ENCODE peak calls at places on chromosomes 7 and 10, in four cellular contexts. One of them, this sample, is unnamed.
A peak's percentile ranks its signal among the peaks of the same experiment; 100 is the strongest.

GRCh38 chr10:50740351-50740688 is 584 bp downstream of the ASAH2B start:
- DNase-seq in HT-29: no peak
- DNase-seq in NCI-H1930: no peak
- DNase-seq in foreskin fibroblast: peak; percentile 69
- DNase-seq in this sample: peak; percentile 66

GRCh38 chr10:112517381-112517976 is 70.5 kb downstream of the VTI1A start:
- DNase-seq in HT-29: peak; percentile 72
- DNase-seq in NCI-H1930: no peak
- DNase-seq in foreskin fibroblast: no peak
- DNase-seq in this sample: no peak

GRCh38 chr7:117686311-117686935 is 186.8 kb downstream of the CTTNBP2 start:
- DNase-seq in HT-29: no peak
- DNase-seq in NCI-H1930: no peak
- DNase-seq in foreskin fibroblast: no peak
- DNase-seq in this sample: no peak

GRCh38 chr7:46297515-46297914 is 376.4 kb upstream of the IGFBP3 start:
- DNase-seq in HT-29: no peak
- DNase-seq in NCI-H1930: no peak
- DNase-seq in foreskin fibroblast: no peak
- DNase-seq in this sample: no peak

GRCh38 chr7:103388469-103389140 is 41.2 kb downstream of the PSMC2 start:
- DNase-seq in HT-29: no peak
- DNase-seq in NCI-H1930: no peak
- DNase-seq in foreskin fibroblast: no peak
- DNase-seq in this sample: no peak

GRCh38 chr10:86366033-86366901 is at the start of gene GRID1:
- DNase-seq in HT-29: no peak
- DNase-seq in NCI-H1930: peak; percentile 17
- DNase-seq in foreskin fibroblast: peak; percentile 44
- DNase-seq in this sample: peak; percentile 47

GRCh38 chr10:48608926-48609325 is 4.1 kb upstream of the ARHGAP22 start:
- DNase-seq in HT-29: no peak
- DNase-seq in NCI-H1930: no peak
- DNase-seq in foreskin fibroblast: peak; percentile 50
- DNase-seq in this sample: no peak

GRCh38 chr7:20408467-20408826 is 77.7 kb downstream of the ITGB8 start:
- DNase-seq in HT-29: no peak
- DNase-seq in NCI-H1930: no peak
- DNase-seq in foreskin fibroblast: peak; percentile 63
- DNase-seq in this sample: peak; percentile 30

GRCh38 chr7:131354390-131354789 is 26.7 kb downstream of the MKLN1 start:
- DNase-seq in HT-29: no peak
- DNase-seq in NCI-H1930: no peak
- DNase-seq in foreskin fibroblast: no peak
- DNase-seq in this sample: no peak

GRCh38 chr7:36180121-36180520 is 27.1 kb downstream of the EEPD1 start:
- DNase-seq in HT-29: no peak
- DNase-seq in NCI-H1930: no peak
- DNase-seq in foreskin fibroblast: no peak
- DNase-seq in this sample: no peak

GRCh38 chr7:118288098-118288497 is 63.6 kb downstream of the ANKRD7 start:
- DNase-seq in HT-29: no peak
- DNase-seq in NCI-H1930: no peak
- DNase-seq in foreskin fibroblast: no peak
- DNase-seq in this sample: no peak

GRCh38 chr10:43212043-43212721 is 54.7 kb downstream of the RASGEF1A start:
- DNase-seq in HT-29: no peak
- DNase-seq in NCI-H1930: no peak
- DNase-seq in foreskin fibroblast: no peak
- DNase-seq in this sample: no peak

GRCh38 chr10:14608381-14609001 is 166.2 kb downstream of the FAM107B start:
- DNase-seq in HT-29: no peak
- DNase-seq in NCI-H1930: no peak
- DNase-seq in foreskin fibroblast: no peak
- DNase-seq in this sample: no peak

This sample was measured in MG63.